ENCODE peak calls at places on chromosomes 16 and 17, in six cellular contexts. S, Q, O, D, F and H are unnamed samples.

GRCh38 chr17:56928586-56928985 is 14.7 kb upstream of the TRIM25 start:
- DNase-seq in Q (no peak), F (no peak), S (no peak), D (no peak), O (no peak), H (no peak)

GRCh38 chr17:5758651-5759050 is 174.3 kb upstream of the NLRP1 start:
- DNase-seq in Q (no peak), O (peak; percentile 28), F (peak; percentile 9), D (peak; percentile 40), S (peak; percentile 78), H (peak; percentile 45)

GRCh38 chr16:71933913-71934696 is 38.8 kb downstream of the IST1 start:
- DNase-seq in F (no peak), O (peak; percentile 79), Q (no peak), D (no peak), S (no peak), H (no peak)

GRCh38 chr16:57803413-57803990 is 1.2 kb upstream of the KIFC3 start:
- DNase-seq in F (peak; percentile 71), S (no peak), O (no peak), Q (no peak), D (no peak), H (no peak)

GRCh38 chr16:87278191-87279093 is 38.8 kb downstream of the C16orf95 start:
- DNase-seq in D (peak; percentile 62), S (peak; percentile 78), Q (peak; percentile 64), F (peak; percentile 78), O (peak; percentile 77), H (peak; percentile 51)

GRCh38 chr16:85286970-85287814 is 174.9 kb upstream of the CIBAR2 start:
- DNase-seq in F (peak; percentile 79), S (no peak), Q (peak; percentile 36), O (peak; percentile 65), D (no peak), H (no peak)

GRCh38 chr17:33038740-33039139 is 47.1 kb downstream of the SPACA3 start:
- DNase-seq in D (peak; percentile 2), Q (no peak), S (peak; percentile 65), F (peak; percentile 71), O (peak; percentile 15), H (no peak)

GRCh38 chr17:29241015-29241963 is 5.4 kb upstream of the CRYBA1 start:
- DNase-seq in Q (peak; percentile 38), D (peak; percentile 36), S (peak; percentile 96), O (peak; percentile 98), F (no peak), H (peak; percentile 89)

GRCh38 chr17:80425835-80426426 is 11.0 kb downstream of the ENDOV start:
- DNase-seq in Q (no peak), O (no peak), F (no peak), D (no peak), S (no peak), H (no peak)

GRCh38 chr16:52743702-52744101 is 196.8 kb upstream of the TOX3 start:
- DNase-seq in S (no peak), F (no peak), Q (no peak), D (no peak), O (no peak), H (no peak)

GRCh38 chr16:52742052-52742451 is 195.1 kb upstream of the TOX3 start:
- DNase-seq in O (no peak), S (no peak), Q (no peak), F (no peak), D (no peak), H (no peak)

GRCh38 chr16:52740333-52740732 is 193.4 kb upstream of the TOX3 start:
- DNase-seq in F (no peak), O (no peak), D (no peak), Q (no peak), S (no peak), H (no peak)

GRCh38 chr16:52741386-52741785 is 194.4 kb upstream of the TOX3 start:
- DNase-seq in Q (no peak), F (no peak), S (no peak), O (no peak), D (no peak), H (no peak)

GRCh38 chr16:52742608-52743007 is 195.7 kb upstream of the TOX3 start:
- DNase-seq in F (no peak), D (no peak), O (no peak), Q (no peak), S (no peak), H (no peak)
- H3K27ac ChIP-seq in F (no peak overlapping the region), D (no peak overlapping the region), O (no peak overlapping the region), Q (no peak overlapping the region), S (no peak overlapping the region), H (no peak overlapping the region)

GRCh38 chr16:70692130-70692470 is 6.2 kb upstream of the MTSS2 start:
- DNase-seq in S (no peak), O (no peak), D (no peak), F (no peak), Q (no peak), H (no peak)
- H3K4me1 ChIP-seq in S (peaks cover 97% of the 10 kb centered on the region), O (peaks cover 68% of the 10 kb centered on the region), D (no peaks in the 10 kb centered on the region), F (peaks cover 26% of the 10 kb centered on the region), Q (peaks cover 70% of the 10 kb centered on the region), H (peaks cover 30% of the 10 kb centered on the region)

DNA sequence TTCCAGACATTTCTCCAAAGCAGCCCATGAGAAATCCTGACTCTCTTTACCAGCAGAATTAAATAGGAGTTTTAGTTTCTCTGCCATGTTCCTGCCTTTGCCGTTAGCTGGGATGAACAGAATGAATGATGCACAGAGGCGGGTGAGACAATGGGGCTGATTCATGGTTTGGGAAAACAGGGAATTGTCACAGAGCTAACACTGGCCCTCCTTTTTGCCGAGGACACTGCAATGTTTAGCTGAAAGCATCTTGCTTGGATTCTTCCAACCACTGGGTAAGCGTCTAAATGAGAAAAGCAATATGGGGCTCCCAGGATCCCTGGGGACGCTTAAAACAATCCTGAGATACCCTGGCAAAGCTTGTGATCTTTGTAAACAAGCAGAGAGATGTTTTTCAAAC is 12.8 kb upstream of the PAFAH1B1 start:
- DNase-seq in D (no peak), S (no peak), O (no peak), F (no peak), Q (no peak), H (no peak)
- H3K27ac ChIP-seq in D (no peak overlapping the region), S (no peak overlapping the region), O (no peak overlapping the region), F (no peak overlapping the region), Q (no peak overlapping the region), H (no peak overlapping the region)

DNA sequence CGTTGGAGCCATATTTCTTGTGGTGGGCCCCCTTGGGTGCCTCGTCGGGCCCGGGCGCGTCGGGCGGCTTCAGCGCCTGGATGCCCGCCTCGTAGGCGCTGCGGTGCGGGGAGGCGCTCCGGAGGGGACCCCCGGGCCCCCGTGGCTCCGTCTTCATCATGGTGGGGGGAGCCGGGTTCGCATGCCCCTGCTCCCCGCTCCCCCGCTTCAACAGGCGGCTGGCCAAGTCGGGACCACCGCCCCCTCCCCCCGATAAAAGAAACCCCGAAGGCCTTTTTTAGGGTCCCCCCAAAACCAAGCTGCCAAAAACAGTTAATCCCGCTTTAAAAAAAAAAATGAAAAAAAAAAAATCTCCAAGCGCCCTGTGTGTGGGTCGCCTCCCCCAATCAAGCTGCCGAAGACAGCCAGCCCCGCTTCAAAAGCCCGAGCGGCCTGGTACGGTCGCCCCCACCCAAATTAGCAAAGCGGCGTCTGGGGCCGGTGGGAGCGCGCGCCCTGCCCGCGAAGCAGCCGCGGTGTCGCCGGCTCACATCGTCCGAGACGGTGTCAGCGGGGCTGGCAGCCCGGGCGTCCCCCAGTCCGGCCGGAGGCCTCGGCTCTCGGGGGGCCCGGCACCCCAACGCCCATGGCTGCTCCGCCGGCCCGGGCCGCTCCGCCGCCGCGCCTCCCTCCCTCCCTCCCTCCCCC is at the start of gene PPP1R9B:
- DNase-seq in F (no peak), O (no peak), D (peak; percentile 13), Q (no peak), S (no peak), H (no peak)
- H3K4me1 ChIP-seq in F (peaks cover 54% of the 10 kb centered on the region), O (peaks cover 30% of the 10 kb centered on the region), D (peaks cover 49% of the 10 kb centered on the region), Q (peaks cover 28% of the 10 kb centered on the region), S (peaks cover 56% of the 10 kb centered on the region), H (peaks cover 5% of the 10 kb centered on the region)